ENCODE peak calls at places on chromosome 21, in eight cellular contexts. One of them, this sample, is unnamed.

GRCh38 chr21:38958940-38959685 is 153.4 kb downstream of the ETS2 start:
- DNase-seq in lower lobe of right lung: no peak
- DNase-seq in A549: no peak
- DNase-seq in left ventricle myocardium inferior: no peak
- DNase-seq in mammary epithelial cell: peak; percentile 78
- DNase-seq in sigmoid colon: peak; percentile 83
- DNase-seq in Peyer's patch: peak; percentile 45
- DNase-seq in GM23248: peak; percentile 82
- DNase-seq in this sample: no peak

GRCh38 chr21:29827236-29827635 is 112.6 kb downstream of the GRIK1 start:
- DNase-seq in lower lobe of right lung: no peak
- DNase-seq in A549: no peak
- DNase-seq in left ventricle myocardium inferior: no peak
- DNase-seq in mammary epithelial cell: peak; percentile 11
- DNase-seq in sigmoid colon: no peak
- DNase-seq in Peyer's patch: no peak
- DNase-seq in GM23248: peak; percentile 17
- DNase-seq in this sample: no peak

GRCh38 chr21:28230559-28230958 is 762.1 kb downstream of the LTN1 start:
- DNase-seq in lower lobe of right lung: no peak
- DNase-seq in A549: no peak
- DNase-seq in left ventricle myocardium inferior: no peak
- DNase-seq in mammary epithelial cell: no peak
- DNase-seq in sigmoid colon: no peak
- DNase-seq in Peyer's patch: no peak
- DNase-seq in GM23248: peak; percentile 58
- DNase-seq in this sample: no peak

GRCh38 chr21:26072891-26073615 is 97.5 kb downstream of the APP start:
- DNase-seq in lower lobe of right lung: no peak
- DNase-seq in A549: no peak
- DNase-seq in left ventricle myocardium inferior: no peak
- DNase-seq in mammary epithelial cell: peak; percentile 12
- DNase-seq in sigmoid colon: no peak
- DNase-seq in Peyer's patch: no peak
- DNase-seq in GM23248: peak; percentile 79
- DNase-seq in this sample: no peak

GRCh38 chr21:44583800-44584147 is 3.4 kb upstream of the KRTAP10-5 start:
- DNase-seq in lower lobe of right lung: no peak
- DNase-seq in A549: no peak
- DNase-seq in left ventricle myocardium inferior: no peak
- DNase-seq in mammary epithelial cell: peak; percentile 29
- DNase-seq in sigmoid colon: no peak
- DNase-seq in Peyer's patch: no peak
- DNase-seq in GM23248: no peak
- DNase-seq in this sample: no peak

GRCh38 chr21:15063081-15063820 is 1.5 kb downstream of the NRIP1 start:
- DNase-seq in lower lobe of right lung: no peak
- DNase-seq in A549: no peak
- DNase-seq in left ventricle myocardium inferior: no peak
- DNase-seq in mammary epithelial cell: peak; percentile 56
- DNase-seq in sigmoid colon: no peak
- DNase-seq in Peyer's patch: no peak
- DNase-seq in GM23248: peak; percentile 51
- DNase-seq in this sample: peak; percentile 21

GRCh38 chr21:46628868-46629267 is 6.6 kb upstream of the PRMT2 start:
- DNase-seq in lower lobe of right lung: no peak
- DNase-seq in A549: no peak
- DNase-seq in left ventricle myocardium inferior: no peak
- DNase-seq in mammary epithelial cell: no peak
- DNase-seq in sigmoid colon: no peak
- DNase-seq in Peyer's patch: no peak
- DNase-seq in GM23248: no peak
- DNase-seq in this sample: no peak

GRCh38 chr21:43997766-43998742 is 14.1 kb upstream of the TRAPPC10 start:
- DNase-seq in lower lobe of right lung: peak; percentile 30
- DNase-seq in A549: no peak
- DNase-seq in left ventricle myocardium inferior: no peak
- DNase-seq in mammary epithelial cell: peak; percentile 11
- DNase-seq in sigmoid colon: no peak
- DNase-seq in Peyer's patch: no peak
- DNase-seq in GM23248: peak; percentile 38
- DNase-seq in this sample: no peak

GRCh38 chr21:29403291-29403690 is 104.6 kb downstream of the BACH1 start:
- DNase-seq in lower lobe of right lung: no peak
- DNase-seq in A549: no peak
- DNase-seq in left ventricle myocardium inferior: no peak
- DNase-seq in mammary epithelial cell: no peak
- DNase-seq in sigmoid colon: no peak
- DNase-seq in Peyer's patch: no peak
- DNase-seq in GM23248: no peak
- DNase-seq in this sample: no peak

DNA sequence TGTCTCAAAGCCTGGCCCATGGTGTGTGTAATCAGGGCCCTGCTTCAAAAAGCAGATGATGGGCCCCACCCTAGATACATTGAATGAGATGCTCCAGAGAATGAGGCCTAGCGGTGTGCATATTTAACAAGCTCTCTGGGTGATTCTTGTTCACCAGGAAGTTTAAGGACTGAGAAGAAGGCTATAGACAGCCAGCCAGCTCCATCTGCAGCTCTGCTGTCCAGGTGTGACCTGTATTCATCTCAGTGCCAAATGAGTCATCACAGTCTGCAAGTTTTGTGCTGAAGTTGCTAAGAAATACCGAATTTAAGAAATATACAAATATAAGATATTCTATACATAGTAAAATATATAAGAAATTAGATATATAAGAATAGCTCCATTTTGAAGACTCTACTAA is 182.0 kb upstream of the RUNX1 start:
- DNase-seq in lower lobe of right lung: no peak
- DNase-seq in A549: no peak
- DNase-seq in left ventricle myocardium inferior: no peak
- DNase-seq in mammary epithelial cell: peak; percentile 67
- DNase-seq in sigmoid colon: no peak
- DNase-seq in Peyer's patch: no peak
- DNase-seq in GM23248: no peak
- DNase-seq in this sample: no peak
- H3K4me1 ChIP-seq in lower lobe of right lung: no peaks in the 10 kb centered on the region
- H3K4me1 ChIP-seq in A549: peaks cover 10% of the 10 kb centered on the region
- H3K4me1 ChIP-seq in left ventricle myocardium inferior: peaks cover 15% of the 10 kb centered on the region
- H3K4me1 ChIP-seq in mammary epithelial cell: peaks cover 16% of the 10 kb centered on the region
- H3K4me1 ChIP-seq in sigmoid colon: peaks cover 6% of the 10 kb centered on the region
- H3K4me1 ChIP-seq in Peyer's patch: peaks cover 8% of the 10 kb centered on the region
- H3K4me1 ChIP-seq in GM23248: peaks cover 16% of the 10 kb centered on the region
- H3K4me1 ChIP-seq in this sample: peaks cover 8% of the 10 kb centered on the region

GRCh38 chr21:36696640-36697472 is 2.1 kb upstream of the SIM2 start:
- DNase-seq in lower lobe of right lung: no peak
- DNase-seq in A549: no peak
- DNase-seq in left ventricle myocardium inferior: no peak
- DNase-seq in mammary epithelial cell: no peak
- DNase-seq in sigmoid colon: no peak
- DNase-seq in Peyer's patch: no peak
- DNase-seq in GM23248: no peak
- DNase-seq in this sample: no peak
- H3K4me1 ChIP-seq in lower lobe of right lung: peaks cover 65% of the 10 kb centered on the region
- H3K4me1 ChIP-seq in A549: peaks cover 16% of the 10 kb centered on the region
- H3K4me1 ChIP-seq in left ventricle myocardium inferior: peaks cover 70% of the 10 kb centered on the region
- H3K4me1 ChIP-seq in mammary epithelial cell: peaks cover 22% of the 10 kb centered on the region
- H3K4me1 ChIP-seq in sigmoid colon: peaks cover 57% of the 10 kb centered on the region
- H3K4me1 ChIP-seq in Peyer's patch: peaks cover 17% of the 10 kb centered on the region
- H3K4me1 ChIP-seq in GM23248: no peaks in the 10 kb centered on the region
- H3K4me1 ChIP-seq in this sample: peaks cover 6% of the 10 kb centered on the region

DNA sequence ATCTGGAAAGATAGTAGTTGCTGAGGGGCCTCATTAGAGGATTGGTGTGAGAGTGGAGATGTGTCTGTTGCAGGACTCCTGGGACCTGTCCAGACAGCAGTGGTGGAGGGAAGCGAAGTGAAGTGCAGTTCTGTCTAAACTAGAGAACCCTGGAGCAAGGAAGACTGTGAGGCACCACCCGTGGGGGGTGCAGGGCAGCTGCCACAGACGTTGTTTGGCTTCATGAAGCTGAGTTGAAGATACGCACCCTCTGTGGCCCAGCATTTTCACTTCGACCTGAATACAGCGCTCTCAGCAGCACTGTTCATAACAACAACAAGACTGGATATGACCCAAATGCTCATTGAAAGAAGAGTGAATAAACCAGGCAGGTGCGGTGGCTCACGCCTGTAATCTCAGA is 29.3 kb downstream of the ABCG1 start:
- DNase-seq in lower lobe of right lung: no peak
- DNase-seq in A549: no peak
- DNase-seq in left ventricle myocardium inferior: no peak
- DNase-seq in mammary epithelial cell: no peak
- DNase-seq in sigmoid colon: no peak
- DNase-seq in Peyer's patch: no peak
- DNase-seq in GM23248: no peak
- DNase-seq in this sample: no peak
- H3K4me1 ChIP-seq in lower lobe of right lung: peaks cover 31% of the 10 kb centered on the region
- H3K4me1 ChIP-seq in A549: no peaks in the 10 kb centered on the region
- H3K4me1 ChIP-seq in left ventricle myocardium inferior: peaks cover 31% of the 10 kb centered on the region
- H3K4me1 ChIP-seq in mammary epithelial cell: no peaks in the 10 kb centered on the region
- H3K4me1 ChIP-seq in sigmoid colon: peaks cover 15% of the 10 kb centered on the region
- H3K4me1 ChIP-seq in Peyer's patch: no peaks in the 10 kb centered on the region
- H3K4me1 ChIP-seq in GM23248: no peaks in the 10 kb centered on the region
- H3K4me1 ChIP-seq in this sample: no peaks in the 10 kb centered on the region

DNA sequence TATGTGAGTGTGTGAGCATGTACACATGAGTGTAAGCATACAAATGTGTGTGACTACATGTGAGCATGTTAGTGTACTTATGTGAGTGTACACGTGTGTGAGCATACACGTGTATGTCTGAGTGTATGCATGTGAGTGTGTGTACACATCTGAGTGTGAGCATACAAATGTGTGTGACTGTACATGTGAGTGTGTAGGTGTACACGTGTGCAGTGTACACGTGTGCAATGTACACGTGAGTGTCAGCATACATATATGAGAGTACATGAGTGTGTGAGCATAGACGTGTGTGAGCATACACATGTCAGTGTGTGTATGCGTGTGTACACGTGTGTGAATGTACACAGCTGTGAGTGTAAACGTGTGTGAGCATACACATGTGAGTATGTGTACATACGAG is 170.6 kb downstream of the HUNK start:
- DNase-seq in lower lobe of right lung: no peak
- DNase-seq in A549: no peak
- DNase-seq in left ventricle myocardium inferior: no peak
- DNase-seq in mammary epithelial cell: no peak
- DNase-seq in sigmoid colon: no peak
- DNase-seq in Peyer's patch: no peak
- DNase-seq in GM23248: no peak
- DNase-seq in this sample: no peak
- H3K4me1 ChIP-seq in lower lobe of right lung: no peaks in the 10 kb centered on the region
- H3K4me1 ChIP-seq in A549: no peaks in the 10 kb centered on the region
- H3K4me1 ChIP-seq in left ventricle myocardium inferior: no peaks in the 10 kb centered on the region
- H3K4me1 ChIP-seq in mammary epithelial cell: no peaks in the 10 kb centered on the region
- H3K4me1 ChIP-seq in sigmoid colon: no peaks in the 10 kb centered on the region
- H3K4me1 ChIP-seq in Peyer's patch: no peaks in the 10 kb centered on the region
- H3K4me1 ChIP-seq in GM23248: no peaks in the 10 kb centered on the region
- H3K4me1 ChIP-seq in this sample: no peaks in the 10 kb centered on the region

GRCh38 chr21:32828908-32829307 is 57.4 kb upstream of the PAXBP1 start:
- DNase-seq in lower lobe of right lung: no peak
- DNase-seq in A549: no peak
- DNase-seq in left ventricle myocardium inferior: no peak
- DNase-seq in mammary epithelial cell: no peak
- DNase-seq in sigmoid colon: no peak
- DNase-seq in Peyer's patch: no peak
- DNase-seq in GM23248: no peak
- DNase-seq in this sample: no peak

GRCh38 chr21:32829504-32829903 is 57.9 kb upstream of the PAXBP1 start:
- DNase-seq in lower lobe of right lung: no peak
- DNase-seq in A549: no peak
- DNase-seq in left ventricle myocardium inferior: no peak
- DNase-seq in mammary epithelial cell: no peak
- DNase-seq in sigmoid colon: no peak
- DNase-seq in Peyer's patch: no peak
- DNase-seq in GM23248: no peak
- DNase-seq in this sample: no peak

GRCh38 chr21:32824950-32825349 is 53.4 kb upstream of the PAXBP1 start:
- DNase-seq in lower lobe of right lung: no peak
- DNase-seq in A549: no peak
- DNase-seq in left ventricle myocardium inferior: no peak
- DNase-seq in mammary epithelial cell: no peak
- DNase-seq in sigmoid colon: no peak
- DNase-seq in Peyer's patch: no peak
- DNase-seq in GM23248: no peak
- DNase-seq in this sample: no peak

DNA sequence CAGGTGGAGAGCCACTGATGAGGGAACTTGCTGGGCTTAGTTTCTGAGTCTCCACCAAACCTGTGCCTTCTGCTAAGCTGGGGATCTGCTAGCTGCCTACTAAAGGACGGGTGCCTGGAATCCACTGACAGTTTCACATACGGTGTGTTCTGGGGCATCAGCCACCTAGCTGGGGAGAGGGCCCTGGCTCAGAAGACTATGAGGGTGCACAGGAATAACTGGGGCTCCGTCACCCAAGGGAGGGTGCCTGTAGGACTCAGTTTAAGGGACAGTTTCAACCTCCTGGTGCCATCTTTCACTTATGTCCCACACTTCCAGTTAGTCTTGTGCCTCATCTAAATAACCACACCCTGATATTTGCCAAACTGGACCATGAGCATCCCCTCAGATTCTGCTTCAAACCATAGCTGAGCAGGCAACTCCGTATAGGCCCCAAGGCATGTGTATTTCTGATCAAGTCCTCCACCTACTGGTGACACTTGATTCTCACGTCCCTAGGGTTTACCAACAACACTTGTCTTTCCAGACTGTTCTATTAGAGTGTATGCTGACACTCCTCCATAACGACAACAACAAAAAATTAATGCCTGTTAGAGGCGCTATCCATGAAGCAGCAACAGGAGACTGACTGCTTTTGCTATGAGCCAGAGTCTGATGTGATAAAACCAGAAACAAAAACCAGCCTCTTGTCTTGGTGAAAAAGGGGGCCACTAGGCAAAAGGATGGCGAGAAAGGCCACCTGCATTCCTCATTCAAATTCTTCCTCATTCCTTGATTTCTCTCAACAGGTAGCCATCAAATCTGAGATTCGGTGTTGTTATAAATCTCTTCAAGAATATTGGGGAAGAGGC is 55.0 kb upstream of the PAXBP1 start:
- DNase-seq in lower lobe of right lung: no peak
- DNase-seq in A549: peak; percentile 18
- DNase-seq in left ventricle myocardium inferior: no peak
- DNase-seq in mammary epithelial cell: peak; percentile 38
- DNase-seq in sigmoid colon: no peak
- DNase-seq in Peyer's patch: no peak
- DNase-seq in GM23248: peak; percentile 75
- DNase-seq in this sample: no peak
- H3K4me1 ChIP-seq in lower lobe of right lung: no peaks in the 10 kb centered on the region
- H3K4me1 ChIP-seq in A549: no peaks in the 10 kb centered on the region
- H3K4me1 ChIP-seq in left ventricle myocardium inferior: no peaks in the 10 kb centered on the region
- H3K4me1 ChIP-seq in mammary epithelial cell: no peaks in the 10 kb centered on the region
- H3K4me1 ChIP-seq in sigmoid colon: no peaks in the 10 kb centered on the region
- H3K4me1 ChIP-seq in Peyer's patch: no peaks in the 10 kb centered on the region
- H3K4me1 ChIP-seq in GM23248: no peaks in the 10 kb centered on the region
- H3K4me1 ChIP-seq in this sample: no peaks in the 10 kb centered on the region

GRCh38 chr21:34886554-34887385 is 162.3 kb downstream of the RUNX1 start:
- DNase-seq in lower lobe of right lung: peak; percentile 69
- DNase-seq in A549: no peak
- DNase-seq in left ventricle myocardium inferior: peak; percentile 27
- DNase-seq in mammary epithelial cell: no peak
- DNase-seq in sigmoid colon: peak; percentile 72
- DNase-seq in Peyer's patch: peak; percentile 71
- DNase-seq in GM23248: peak; percentile 50
- DNase-seq in this sample: no peak
- H3K4me1 ChIP-seq in lower lobe of right lung: peaks cover 30% of the 10 kb centered on the region
- H3K4me1 ChIP-seq in A549: peaks cover 34% of the 10 kb centered on the region
- H3K4me1 ChIP-seq in left ventricle myocardium inferior: peaks cover 57% of the 10 kb centered on the region
- H3K4me1 ChIP-seq in mammary epithelial cell: peaks cover 16% of the 10 kb centered on the region
- H3K4me1 ChIP-seq in sigmoid colon: peaks cover 44% of the 10 kb centered on the region
- H3K4me1 ChIP-seq in Peyer's patch: peaks cover 8% of the 10 kb centered on the region
- H3K4me1 ChIP-seq in GM23248: peaks cover 27% of the 10 kb centered on the region
- H3K4me1 ChIP-seq in this sample: peaks cover 15% of the 10 kb centered on the region

This sample was measured in keratinocyte.